ENCODE peak calls at places on chromosomes 5 and 9, in four cellular contexts. Q is H1, D is H9, P is mesenchymal stem cell. V is an unnamed sample.
A peak's percentile ranks its signal among the peaks of the same experiment; 100 is the strongest.

GRCh38 chr5:1255081-1255561 is 29.9 kb downstream of the SLC6A18 start:
- DNase-seq in Q (no peak), D (no peak), P (no peak), V (no peak)

GRCh38 chr5:35354751-35355150 is 124.5 kb upstream of the PRLR start:
- DNase-seq in P (no peak), D (no peak), Q (no peak), V (no peak)

GRCh38 chr9:87111010-87111409 is 163.7 kb upstream of the GAS1 start:
- DNase-seq in P (no peak), Q (no peak), D (no peak), V (no peak)

GRCh38 chr5:42855386-42855785 is 43.7 kb upstream of the SELENOP start:
- DNase-seq in Q (no peak), P (no peak), D (no peak), V (no peak)

GRCh38 chr9:110142253-110142652 is 65.7 kb downstream of the C9orf152 start:
- DNase-seq in P (no peak), D (no peak), Q (no peak), V (no peak)

GRCh38 chr9:133494636-133495326 is 15.9 kb upstream of the SLC2A6 start:
- DNase-seq in P (no peak), Q (no peak), D (no peak), V (no peak)

GRCh38 chr5:36878421-36879088 is 2.0 kb downstream of the NIPBL start:
- DNase-seq in D (peak; percentile 66), Q (no peak), P (peak; percentile 62), V (peak; percentile 75)

GRCh38 chr5:10423009-10423408 is 18.7 kb upstream of the ROPN1L start:
- DNase-seq in Q (no peak), D (peak; percentile 44), P (no peak), V (no peak)

GRCh38 chr5:174323878-174324281 is 278.4 kb downstream of the NSG2 start:
- DNase-seq in P (peak; percentile 67), D (peak; percentile 89), Q (no peak), V (peak; percentile 67)

GRCh38 chr9:93653762-93654161 is 77.4 kb downstream of the PHF2 start:
- DNase-seq in D (no peak), P (no peak), Q (no peak), V (no peak)

GRCh38 chr5:107365355-107366109 is 305.2 kb downstream of the EFNA5 start:
- DNase-seq in P (peak; percentile 68), Q (no peak), D (no peak), V (no peak)

GRCh38 chr9:89204811-89205210 is 26.2 kb upstream of the SHC3 start:
- DNase-seq in Q (no peak), P (no peak), D (no peak), V (no peak)

GRCh38 chr5:123874600-123875201 is 362.7 kb downstream of the CSNK1G3 start:
- DNase-seq in D (no peak), Q (no peak), P (peak; percentile 59), V (peak; percentile 60)

GRCh38 chr5:15585826-15586591 is 86.0 kb downstream of the FBXL7 start:
- DNase-seq in P (no peak), D (no peak), Q (no peak), V (no peak)

GRCh38 chr5:39498247-39498952 is 73.6 kb upstream of the DAB2 start:
- DNase-seq in P (peak; percentile 30), D (no peak), Q (no peak), V (no peak)

GRCh38 chr9:126440938-126441337 is 114.3 kb downstream of the MVB12B start:
- DNase-seq in D (peak; percentile 23), P (no peak), Q (no peak), V (peak; percentile 40)

GRCh38 chr5:59317023-59317771 is 576.3 kb downstream of the PDE4D start:
- DNase-seq in Q (no peak), D (no peak), P (peak; percentile 78), V (no peak)

GRCh38 chr5:945691-946541 is 53.2 kb downstream of the TRIP13 start:
- DNase-seq in P (no peak), Q (no peak), D (no peak), V (no peak)

DNA sequence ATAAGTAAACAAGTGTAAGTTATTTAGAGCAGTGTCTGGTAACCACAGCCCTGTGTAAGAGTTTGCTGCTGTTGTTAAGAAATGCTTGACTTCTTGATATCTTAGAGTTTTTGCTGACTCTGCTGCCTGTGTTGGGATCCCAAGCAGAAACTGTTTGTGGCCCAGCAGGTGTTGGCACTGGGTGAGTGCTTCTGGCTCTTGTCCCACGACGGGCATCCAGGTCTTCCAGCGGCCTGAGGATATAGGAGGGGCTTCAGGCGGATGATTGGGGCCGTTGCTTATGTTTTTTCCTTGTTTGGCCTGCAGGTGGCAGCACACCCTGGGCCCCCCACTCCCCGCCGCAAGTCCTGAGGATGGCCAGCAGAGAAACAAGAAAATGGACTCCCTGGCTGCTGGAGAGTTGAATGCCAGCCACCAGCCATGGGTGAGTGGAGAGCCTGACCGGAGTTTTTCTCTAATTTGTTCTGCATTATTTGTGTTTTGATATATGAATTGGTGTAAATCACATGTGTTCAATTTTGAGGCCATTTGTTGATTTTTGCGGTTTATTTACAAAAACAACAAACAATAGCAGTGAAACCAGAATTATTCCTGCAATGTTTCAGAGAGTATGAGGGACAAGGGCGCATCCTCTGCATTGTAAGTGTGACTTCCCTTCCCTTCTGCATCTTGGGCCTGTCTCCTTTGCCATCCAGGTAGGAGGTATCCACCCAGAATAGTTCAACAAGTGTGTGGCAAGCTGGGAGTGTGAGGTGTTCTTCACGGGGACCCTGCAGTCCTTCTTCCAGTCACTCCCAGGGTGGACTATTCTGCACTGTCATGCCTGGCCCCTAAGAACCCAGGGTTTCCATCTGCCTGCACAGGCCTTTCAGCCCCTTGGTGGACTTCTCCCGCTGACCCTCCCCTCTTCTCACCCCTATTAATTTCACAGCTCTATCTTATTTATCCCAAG is 50.3 kb downstream of the SLC22A5 start:
- DNase-seq in D (peak; percentile 89), P (peak; percentile 84), Q (no peak), V (peak; percentile 66)
- H3K23ac ChIP-seq in D (no peak overlapping the region), P (no peak overlapping the region), Q (no peak overlapping the region), V (no peak overlapping the region)

GRCh38 chr5:134113572-134113907 is 941 bp upstream of the TCF7 start:
- DNase-seq in P (no peak), Q (no peak), D (no peak), V (no peak)
- H3K9ac ChIP-seq in P (peak overlapping the region; percentile 89), Q (peak overlapping the region; percentile 4), D (peak overlapping the region; percentile 34), V (peak overlapping the region; percentile 65)

DNA sequence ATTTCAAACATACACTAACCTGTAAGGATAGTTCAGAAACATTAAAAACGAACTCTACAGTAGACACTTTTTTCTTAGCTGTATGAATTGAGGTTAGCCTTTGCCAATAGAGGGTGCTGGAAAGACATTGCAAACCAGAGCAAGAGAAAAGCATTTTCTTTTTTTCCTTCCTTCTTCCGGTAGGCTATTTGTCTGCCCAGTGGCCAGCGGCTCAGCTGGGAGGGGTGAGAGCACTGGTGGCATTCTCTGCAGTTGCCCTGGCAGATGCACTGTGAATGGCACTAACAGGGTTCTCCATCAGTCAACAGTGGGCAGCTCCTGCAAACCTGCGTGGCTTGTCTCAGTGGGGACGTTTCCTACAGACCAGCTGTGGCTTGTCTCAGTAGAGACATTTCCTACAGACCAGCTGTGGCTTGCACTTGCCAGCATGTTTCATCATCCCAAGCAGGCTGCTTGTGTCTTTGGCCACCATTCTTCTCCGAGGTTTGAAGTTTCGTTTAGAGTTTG is 984.5 kb upstream of the CDH18 start:
- DNase-seq in Q (peak; percentile 1), D (peak; percentile 69), P (peak; percentile 36), V (no peak)
- H2BK5ac ChIP-seq in Q (peak overlapping the region; percentile 54), D (no peak overlapping the region), P (no peak overlapping the region), V (no peak overlapping the region)

GRCh38 chr9:21777701-21778100 is 24.7 kb upstream of the MTAP start:
- DNase-seq in P (no peak), D (no peak), Q (no peak), V (no peak)

GRCh38 chr9:21781656-21782055 is 20.8 kb upstream of the MTAP start:
- DNase-seq in P (no peak), Q (no peak), D (no peak), V (no peak)

GRCh38 chr9:21782207-21782606 is 20.2 kb upstream of the MTAP start:
- DNase-seq in Q (no peak), D (no peak), P (no peak), V (no peak)

GRCh38 chr9:21778300-21778699 is 24.1 kb upstream of the MTAP start:
- DNase-seq in D (no peak), Q (no peak), P (no peak), V (no peak)

GRCh38 chr9:21779397-21779796 is 23.0 kb upstream of the MTAP start:
- DNase-seq in P (no peak), D (no peak), Q (no peak), V (no peak)
- H3K23ac ChIP-seq in P (no peak overlapping the region), D (no peak overlapping the region), Q (no peak overlapping the region), V (no peak overlapping the region)

DNA sequence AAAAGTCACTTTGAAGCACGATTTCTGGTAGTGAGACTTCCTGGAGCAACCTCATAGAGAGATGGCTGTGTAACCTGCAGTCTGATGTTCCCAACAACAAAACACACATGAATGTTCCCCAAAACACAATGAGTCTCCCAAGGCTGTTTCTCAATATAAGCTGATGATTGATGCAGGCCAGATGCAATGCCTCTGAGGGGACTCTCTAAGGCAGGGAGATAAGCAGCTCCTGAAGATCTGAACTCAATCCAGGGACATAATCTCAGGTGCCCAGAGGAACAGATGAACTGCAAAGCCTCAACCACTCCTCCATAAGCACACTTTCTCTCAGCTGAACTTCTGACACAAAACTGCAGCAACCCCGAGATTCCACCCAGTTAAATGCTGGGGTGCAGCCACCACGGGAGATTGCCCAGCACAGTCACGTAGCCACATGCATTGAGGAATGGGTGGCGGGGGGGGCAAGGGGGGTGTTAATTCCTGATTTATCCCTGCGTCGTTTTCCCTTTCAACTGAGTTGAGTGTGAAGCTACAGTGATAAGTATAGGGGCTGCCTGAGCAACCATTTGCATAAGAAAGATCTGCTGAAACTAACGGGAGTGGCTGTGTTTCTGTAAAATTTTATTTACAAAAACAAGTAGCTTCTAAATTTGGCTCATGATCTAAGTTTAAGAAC is 122.7 kb upstream of the RASEF start:
- DNase-seq in Q (no peak), D (no peak), P (no peak), V (no peak)
- H3K9ac ChIP-seq in Q (no peak overlapping the region), D (no peak overlapping the region), P (no peak overlapping the region), V (no peak overlapping the region)